ENCODE peak calls at places on chromosomes 2 and 18, in four cellular contexts. G is fibroblast of lung, D is WTC11, A is K562. T is an unnamed sample.

GRCh38 chr2:168780671-168781071 is 21.8 kb upstream of the NOSTRIN start:
- DNase-seq in G (no peak), D (no peak), A (no peak), T (no peak)

GRCh38 chr18:75003089-75003488 is 205.8 kb downstream of the PTGR3 start:
- DNase-seq in G (peak), D (no peak), A (no peak), T (no peak)

GRCh38 chr2:177783835-177784448 is 288.6 kb downstream of the PDE11A start:
- DNase-seq in G (peak), D (no peak), A (no peak), T (peak)

GRCh38 chr18:22207022-22207758 is 37.8 kb downstream of the GATA6 start:
- DNase-seq in G (peak), D (no peak), A (no peak), T (no peak)

GRCh38 chr2:8327371-8328100 is 354.3 kb upstream of the ID2 start:
- DNase-seq in G (no peak), D (no peak), A (no peak), T (no peak)

GRCh38 chr18:8260319-8260718 is 348.9 kb upstream of the RAB12 start:
- DNase-seq in G (no peak), D (no peak), A (no peak), T (no peak)

GRCh38 chr18:8948471-8949149 is 153.9 kb upstream of the NDUFV2 start:
- DNase-seq in G (peak), D (no peak), A (no peak), T (peak)

GRCh38 chr18:12776821-12777471 is 74.1 kb downstream of the PSMG2 start:
- DNase-seq in G (no peak), D (peak), A (no peak), T (no peak)

GRCh38 chr2:232415138-232415690 is 8.6 kb downstream of the ALPG start:
- DNase-seq in G (no peak), D (no peak), A (no peak), T (no peak)

GRCh38 chr2:237682151-237682550 is 54.8 kb downstream of the LRRFIP1 start:
- DNase-seq in G (no peak), D (no peak), A (no peak), T (no peak)

GRCh38 chr2:96773922-96774321 is 13.2 kb downstream of the CNNM4 start:
- DNase-seq in G (no peak), D (no peak), A (no peak), T (no peak)

GRCh38 chr2:160703648-160704585 is 210.3 kb upstream of the RBMS1 start:
- DNase-seq in G (no peak), D (peak), A (no peak), T (no peak)

GRCh38 chr2:95759481-95760246 is 167.9 kb downstream of the TRIM43 start:
- DNase-seq in G (no peak), D (no peak), A (no peak), T (no peak)

GRCh38 chr18:76528477-76529432 is 33.7 kb upstream of the ZNF516 start:
- DNase-seq in G (peak), D (no peak), A (no peak), T (peak)

GRCh38 chr2:83817511-83817910 is 641.6 kb downstream of the SUCLG1 start:
- DNase-seq in G (peak), D (no peak), A (no peak), T (no peak)

GRCh38 chr2:113216321-113216720 is 42.5 kb downstream of the PSD4 start:
- DNase-seq in G (no peak), D (no peak), A (no peak), T (no peak)

GRCh38 chr2:40220177-40220925 is 231.5 kb downstream of the SLC8A1 start:
- DNase-seq in G (peak), D (no peak), A (no peak), T (peak)

GRCh38 chr2:72263043-72263780 is 115.5 kb upstream of the CYP26B1 start:
- DNase-seq in G (no peak), D (no peak), A (no peak), T (peak)

GRCh38 chr2:212227755-212228154 is 310.8 kb downstream of the ERBB4 start:
- DNase-seq in G (peak), D (no peak), A (no peak), T (peak)

GRCh38 chr2:79085382-79085781 is 2.4 kb downstream of the REG1B start:
- DNase-seq in G (no peak), D (no peak), A (no peak), T (no peak)

GRCh38 chr18:44742741-44743311 is 62.1 kb downstream of the SETBP1 start:
- DNase-seq in G (peak), D (no peak), A (no peak), T (no peak)

GRCh38 chr18:44742126-44742525 is 61.4 kb downstream of the SETBP1 start:
- DNase-seq in G (no peak), D (no peak), A (no peak), T (no peak)

GRCh38 chr18:44743626-44744025 is 62.9 kb downstream of the SETBP1 start:
- DNase-seq in G (no peak), D (no peak), A (no peak), T (no peak)

GRCh38 chr18:44747157-44747556 is 66.5 kb downstream of the SETBP1 start:
- DNase-seq in G (no peak), D (no peak), A (no peak), T (no peak)

GRCh38 chr18:44744206-44745180 is 63.8 kb downstream of the SETBP1 start:
- DNase-seq in G (no peak), D (peak), A (peak), T (no peak)
- TF ChIP-seq CTCF in G (no peak), D (no peak), A (no peak), T (no peak)

GRCh38 chr2:129923265-129924141 is 56.0 kb upstream of the RAB6C start:
- DNase-seq in G (peak), D (peak), A (peak), T (peak)
- TF ChIP-seq CTCF in G (peak), D (peak), A (peak), T (peak)

DNA sequence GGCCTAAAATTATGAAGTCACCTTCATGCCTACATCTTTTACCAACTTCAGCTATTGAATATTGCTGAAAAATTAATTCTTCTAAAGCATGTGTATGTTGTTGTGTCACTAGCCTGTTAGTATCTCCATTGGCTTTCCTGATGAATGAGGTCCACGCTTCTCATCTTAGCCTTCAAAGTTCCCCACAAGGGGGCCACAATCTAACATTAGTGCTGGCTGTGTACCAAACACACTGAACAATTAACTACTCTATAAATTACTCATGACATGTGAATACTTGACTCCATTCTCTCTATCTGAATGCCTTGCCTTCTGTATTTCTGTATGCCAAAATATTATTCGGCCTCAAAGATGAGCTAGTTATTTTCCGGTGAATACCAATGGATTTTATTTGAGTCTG is 208.7 kb upstream of the COL3A1 start:
- DNase-seq in G (peak), D (peak), A (no peak), T (peak)
- TF ChIP-seq CTCF in G (peak), D (peak), A (no peak), T (peak)

GRCh38 chr2:16507655-16508054 is 158.0 kb downstream of the CYRIA start:
- DNase-seq in G (no peak), D (peak), A (no peak), T (no peak)

GRCh38 chr2:16509042-16509441 is 156.6 kb downstream of the CYRIA start:
- DNase-seq in G (no peak), D (no peak), A (no peak), T (no peak)

GRCh38 chr2:16511041-16511440 is 154.6 kb downstream of the CYRIA start:
- DNase-seq in G (no peak), D (no peak), A (no peak), T (no peak)

GRCh38 chr2:16506366-16506765 is 159.3 kb downstream of the CYRIA start:
- DNase-seq in G (no peak), D (no peak), A (no peak), T (no peak)

DNA sequence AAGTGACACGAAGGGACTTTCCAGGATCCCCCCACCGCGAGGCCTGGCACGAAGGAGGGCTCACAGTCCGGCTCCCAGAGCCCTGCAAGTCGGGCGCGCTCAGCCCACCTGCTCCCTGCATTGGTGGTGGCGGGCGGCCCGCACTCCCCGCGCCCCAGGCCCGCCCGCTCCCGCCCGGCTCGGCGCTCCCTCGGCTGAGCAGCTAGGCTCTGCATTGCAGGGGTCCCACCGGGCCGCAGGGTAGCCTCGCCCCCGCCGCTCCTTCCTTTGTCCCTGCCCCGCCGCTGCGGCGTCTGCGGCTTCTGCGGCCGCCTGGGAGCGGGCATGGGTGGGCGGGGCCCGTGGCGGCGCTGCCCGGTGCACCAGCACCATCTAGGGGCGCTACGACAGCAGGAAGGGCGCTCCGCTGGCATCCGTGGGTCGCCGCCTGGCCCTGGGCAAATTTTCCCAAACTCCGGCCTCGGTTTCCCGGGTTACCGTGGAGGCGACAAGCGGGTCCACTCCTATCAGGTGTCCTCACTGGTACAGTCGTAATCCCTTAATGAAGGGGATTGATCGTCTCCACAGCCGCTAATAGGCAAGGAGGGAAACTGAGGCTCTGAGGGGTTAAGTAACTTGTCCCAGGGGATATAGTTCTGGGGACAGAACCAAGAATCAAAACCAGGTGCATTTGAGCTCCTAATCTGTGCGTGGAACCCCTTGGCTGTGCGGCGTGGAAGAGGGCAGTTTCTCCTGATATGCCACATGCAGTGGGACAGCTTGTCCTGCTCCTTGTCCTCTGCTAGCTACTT is 157.4 kb downstream of the CYRIA start:
- DNase-seq in G (peak), D (peak), A (peak), T (no peak)
- TF ChIP-seq CTCF in G (no peak), D (peak), A (peak), T (no peak)

GRCh38 chr2:65724752-65725151 is 292.4 kb upstream of the SPRED2 start:
- DNase-seq in G (no peak), D (no peak), A (no peak), T (no peak)

GRCh38 chr2:65724341-65724740 is 291.9 kb upstream of the SPRED2 start:
- DNase-seq in G (no peak), D (no peak), A (no peak), T (no peak)

DNA sequence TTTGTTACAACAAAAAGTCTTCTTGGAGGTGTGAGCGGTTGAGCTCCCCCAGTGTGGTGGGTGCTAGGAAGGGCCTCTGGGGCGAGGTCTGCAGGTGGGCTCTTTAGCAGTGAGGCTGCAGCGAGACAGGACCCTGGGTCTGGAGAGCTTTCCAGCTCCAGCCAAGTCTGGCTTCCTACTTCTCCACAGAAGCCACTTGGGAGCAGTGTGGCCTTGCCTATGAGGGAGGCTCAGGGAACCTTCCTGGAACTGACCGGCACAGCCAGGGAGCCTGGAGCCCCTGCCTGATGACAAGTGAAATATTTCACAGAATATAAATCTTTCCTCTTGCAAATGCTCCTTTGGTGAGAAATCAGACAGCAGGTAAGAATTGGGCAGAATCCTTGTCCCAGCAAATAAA is 289.6 kb upstream of the SPRED2 start:
- DNase-seq in G (peak), D (peak), A (no peak), T (peak)
- TF ChIP-seq CTCF in G (peak), D (no peak), A (peak), T (no peak)

GRCh38 chr2:55581435-55581834 is 36.0 kb downstream of the PPP4R3B start:
- DNase-seq in G (no peak), D (no peak), A (no peak), T (no peak)
- TF ChIP-seq CTCF in G (no peak), D (no peak), A (peak), T (peak)